ENCODE peak calls at places on chromosomes 13 and 19, in four cellular contexts. H is CD4-positive, alpha-beta memory T cell; P is tibial artery; K is Peyer's patch. B is an unnamed sample. For H3K4me1 and H3K27me3, the result is how much of the 10 kb centered on the place peaks cover.

GRCh38 chr19:42189133-42189532 is 28.3 kb downstream of the DEDD2 start:
- DNase-seq in H (no peak), P (no peak), K (no peak), B (no peak)

GRCh38 chr13:35714096-35714495 is 237.6 kb upstream of the MAB21L1 start:
- DNase-seq in H (no peak), P (no peak), K (no peak), B (no peak)

GRCh38 chr19:45999653-46000121 is 4.4 kb downstream of the CCDC61 start:
- DNase-seq in H (no peak), P (no peak), K (no peak), B (no peak)

GRCh38 chr19:13102666-13103584 is at the start of gene LYL1:
- DNase-seq in H (peak), P (peak), K (peak), B (peak)

GRCh38 chr13:59343993-59344780 is 819.5 kb downstream of the DIAPH3 start:
- DNase-seq in H (no peak), P (no peak), K (no peak), B (no peak)

GRCh38 chr13:48644141-48644540 is 9.6 kb upstream of the CYSLTR2 start:
- DNase-seq in H (no peak), P (no peak), K (no peak), B (no peak)

GRCh38 chr19:30148039-30148438 is 206.0 kb downstream of the URI1 start:
- DNase-seq in H (no peak), P (no peak), K (no peak), B (peak)

GRCh38 chr13:73767191-73767741 is 366.9 kb downstream of the KLF12 start:
- DNase-seq in H (peak), P (no peak), K (no peak), B (peak)

GRCh38 chr19:45164577-45165335 is 4.0 kb upstream of the NKPD1 start:
- DNase-seq in H (peak), P (no peak), K (peak), B (peak)

GRCh38 chr19:6667114-6667627 is 2.8 kb downstream of the TNFSF14 start:
- DNase-seq in H (no peak), P (no peak), K (no peak), B (no peak)

GRCh38 chr13:46656786-46657185 is 103.8 kb downstream of the LRCH1 start:
- DNase-seq in H (no peak), P (no peak), K (no peak), B (no peak)

DNA sequence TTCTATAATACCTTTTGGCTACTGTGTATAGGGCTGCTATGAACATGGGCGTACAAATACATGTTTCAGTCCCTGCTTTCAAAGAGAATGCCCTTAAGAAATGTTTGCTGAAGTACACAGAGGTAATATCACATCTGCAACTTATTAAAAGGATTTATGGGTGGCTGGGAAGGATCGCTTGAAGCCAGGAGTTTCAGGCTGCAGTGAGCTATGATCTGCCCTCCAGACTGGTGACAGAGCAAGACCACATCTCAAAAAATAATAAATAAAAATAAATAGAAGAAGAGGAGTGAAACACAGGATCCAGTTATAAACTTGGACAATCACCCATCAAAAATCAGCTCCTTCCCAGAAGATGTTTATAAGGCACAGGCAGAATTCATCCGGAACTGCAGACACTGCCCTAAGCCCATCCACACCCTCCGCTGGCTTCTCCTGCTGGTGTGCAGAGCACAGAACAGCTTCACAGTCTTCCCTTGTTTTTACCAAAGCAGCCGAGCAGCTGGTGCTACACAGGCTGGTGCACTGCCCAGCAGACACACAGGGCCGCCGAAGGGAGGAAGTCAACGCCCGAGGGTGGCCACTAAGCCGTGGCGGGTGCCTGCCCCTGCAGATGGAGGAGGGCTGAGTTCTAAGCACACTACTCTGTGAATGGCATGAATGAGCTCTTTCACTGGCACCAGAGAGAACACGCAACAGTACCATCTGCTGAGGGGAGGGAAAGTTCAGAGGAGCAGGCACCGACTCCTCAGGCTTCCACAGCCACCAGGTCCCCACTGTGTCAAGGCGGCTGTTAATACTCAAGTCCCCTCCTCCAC is 44.0 kb downstream of the BRD4 start:
- DNase-seq in H (no peak), P (peak), K (peak), B (no peak)
- H3K27ac ChIP-seq in H (peak), P (peak), K (peak), B (no peak)

GRCh38 chr19:1258161-1258492 is 9.7 kb downstream of the MIDN start:
- DNase-seq in H (no peak), P (no peak), K (no peak), B (no peak)

GRCh38 chr19:1259206-1259872 is 9.8 kb upstream of the CIRBP start:
- DNase-seq in H (peak), P (peak), K (peak), B (peak)

GRCh38 chr19:1257475-1258160 is 9.2 kb downstream of the MIDN start:
- DNase-seq in H (no peak), P (no peak), K (no peak), B (no peak)

GRCh38 chr19:1259873-1260748 is 9.0 kb upstream of the CIRBP start:
- DNase-seq in H (peak), P (peak), K (peak), B (peak)

GRCh38 chr19:1258707-1259205 is 10.4 kb downstream of the MIDN start:
- DNase-seq in H (no peak), P (no peak), K (no peak), B (no peak)
- H3K4me1 ChIP-seq in H (half or more), P (under half), K (under half), B (under half)

DNA sequence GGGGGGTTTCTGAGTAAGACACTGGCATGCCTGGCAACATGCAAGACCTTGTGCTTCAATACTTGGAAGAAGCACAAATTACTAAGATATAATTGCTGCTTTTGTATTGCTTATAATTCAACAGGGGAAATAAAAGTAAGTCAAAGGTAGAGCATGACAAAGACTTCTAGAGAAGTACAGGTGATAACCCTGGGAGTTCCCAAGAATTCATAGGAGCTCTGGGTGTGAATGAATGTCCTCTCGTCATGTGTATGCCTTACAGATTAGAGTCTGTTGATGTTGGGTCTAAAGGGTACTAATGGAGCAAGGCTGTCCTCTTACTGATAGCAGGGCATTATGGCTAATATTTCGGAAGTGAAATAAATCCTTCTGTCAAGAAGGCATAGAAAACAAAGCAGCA is 7.6 kb upstream of the ZNF461 start:
- DNase-seq in H (no peak), P (no peak), K (no peak), B (no peak)
- H3K27me3 ChIP-seq in H (under half), P (under half), K (under half), B (under half)

DNA sequence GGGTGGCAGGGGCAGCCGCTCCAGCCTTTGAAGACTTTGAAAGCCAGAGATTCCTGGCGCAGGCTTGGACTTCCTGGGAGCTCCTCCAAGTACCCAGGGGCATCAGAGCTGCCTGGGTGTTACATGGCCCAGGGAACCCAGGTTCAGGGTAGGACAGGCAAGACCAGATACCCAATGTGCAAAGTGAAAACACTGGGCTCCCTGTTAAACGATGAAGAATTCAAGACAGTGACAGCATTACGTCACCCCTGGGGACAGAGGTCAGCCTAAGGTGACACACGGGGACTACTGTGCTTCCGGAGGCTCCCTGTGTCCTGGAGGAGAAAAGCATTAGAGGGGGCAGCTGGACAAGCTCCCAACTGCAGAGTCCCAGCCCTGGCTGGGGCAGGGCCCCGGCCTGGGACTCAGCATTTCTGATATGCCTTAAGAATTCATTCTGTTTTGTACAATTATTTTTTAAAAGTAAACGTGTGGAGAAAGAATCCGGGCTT is 5.7 kb downstream of the ARRDC2 start:
- DNase-seq in H (no peak), P (peak), K (peak), B (peak)
- H3K27ac ChIP-seq in H (peak), P (peak), K (peak), B (peak)

GRCh38 chr13:101211261-101211660 is 205.0 kb downstream of the NALCN start:
- DNase-seq in H (no peak), P (no peak), K (no peak), B (no peak)
- H3K4me1 ChIP-seq in H (under half), P (under half), K (under half), B (under half)

GRCh38 chr13:101915755-101916107 is 463.3 kb downstream of the ITGBL1 start:
- DNase-seq in H (no peak), P (no peak), K (no peak), B (no peak)
- H3K27me3 ChIP-seq in H (under half), P (under half), K (under half), B (under half)

GRCh38 chr13:20990910-20991525 is 70.4 kb downstream of the LATS2 start:
- DNase-seq in H (no peak), P (no peak), K (no peak), B (no peak)
- H3K27ac ChIP-seq in H (no peak), P (no peak), K (no peak), B (no peak)

B was measured in small intestine.